ENCODE peak calls at places on chromosomes 4 and X, in nine cellular contexts. Y is stimulated activated CD4-positive, alpha-beta T cell treated with anti-CD3 and anti-CD28 coated beads, Interleukin-15, amount 100 ng/mL, for 24 hours; K is dorsolateral prefrontal cortex; B is substantia nigra; N is AG08396; L is EL; C is Right ventricle myocardium superior; F is LoVo; Q is iPS DF 6.9. P is an unnamed sample.

GRCh38 chr4:13329963-13330362 is 154.2 kb downstream of the RAB28 start:
- DNase-seq in C (no peak), Y (no peak), F (peak), L (peak), Q (no peak), N (no peak), B (no peak), K (no peak), P (no peak)

GRCh38 chr4:337932-338758 is 531 bp downstream of the ZNF141 start:
- DNase-seq in B (no peak), F (no peak), L (peak), N (peak), Q (no peak), Y (peak), C (peak), K (peak), P (no peak)

GRCh38 chr4:137545461-137545861 is 13.2 kb upstream of the PCDH18 start:
- DNase-seq in N (peak), L (peak), C (no peak), K (no peak), Y (no peak), Q (no peak), F (no peak), B (no peak), P (no peak)

GRCh38 chr4:186298034-186298647 is 32.2 kb downstream of the F11 start:
- DNase-seq in N (no peak), Y (no peak), C (no peak), Q (no peak), L (no peak), K (no peak), B (no peak), F (no peak), P (no peak)

GRCh38 chr4:6466756-6467381 is 5.5 kb downstream of the PPP2R2C start:
- DNase-seq in Y (no peak), K (no peak), Q (no peak), F (no peak), N (no peak), L (no peak), B (no peak), C (no peak), P (no peak)

GRCh38 chrX:69546417-69546816 is 42.3 kb downstream of the NALF2 start:
- DNase-seq in L (no peak), C (no peak), N (no peak), F (no peak), B (no peak), K (no peak), Q (no peak), Y (no peak), P (peak)

GRCh38 chr4:167826281-167826680 is 266.1 kb upstream of the ANXA10 start:
- DNase-seq in K (no peak), L (peak), N (no peak), B (no peak), F (no peak), Y (no peak), C (no peak), Q (no peak), P (no peak)

GRCh38 chrX:48025561-48025960 is 18.8 kb downstream of the SPACA5 start:
- DNase-seq in F (peak), L (peak), Q (peak), K (peak), B (peak), N (peak), Y (peak), C (no peak), P (peak)

GRCh38 chr4:124907881-124908280 is 195.3 kb upstream of the ANKRD50 start:
- DNase-seq in L (peak), C (no peak), Y (no peak), Q (no peak), K (no peak), B (no peak), F (no peak), N (no peak), P (no peak)

GRCh38 chrX:24097741-24098140 is 43.0 kb downstream of the EIF2S3 start:
- DNase-seq in B (no peak), C (no peak), L (no peak), N (no peak), K (no peak), Y (no peak), F (no peak), Q (no peak), P (no peak)

GRCh38 chr4:139301821-139302611 is at the start of gene NDUFC1:
- DNase-seq in K (peak), C (peak), N (peak), B (peak), Y (peak), L (peak), F (peak), Q (no peak), P (peak)

GRCh38 chr4:154084864-154085263 is 296.0 kb upstream of the SFRP2 start:
- DNase-seq in N (no peak), F (no peak), Y (no peak), K (no peak), B (no peak), L (no peak), C (no peak), Q (no peak), P (no peak)

GRCh38 chrX:74925210-74926088 is at the start of gene NEXMIF:
- DNase-seq in Q (peak), N (peak), K (peak), Y (peak), F (no peak), B (peak), L (peak), C (peak), P (no peak)

GRCh38 chrX:131802836-131803626 is 220.1 kb upstream of the STK26 start:
- DNase-seq in N (peak), C (no peak), Q (peak), B (no peak), L (no peak), F (no peak), K (peak), Y (peak), P (no peak)

GRCh38 chrX:34559325-34559724 is 97.8 kb downstream of the TMEM47 start:
- DNase-seq in K (no peak), N (peak), F (peak), B (no peak), C (no peak), Q (no peak), L (peak), Y (no peak), P (no peak)

GRCh38 chr4:139611391-139611790 is 54.2 kb upstream of the MGST2 start:
- DNase-seq in N (no peak), Y (no peak), B (no peak), K (no peak), F (no peak), C (no peak), Q (no peak), L (no peak), P (no peak)